ENCODE peak calls at places on chromosomes 3 and 15, in seven cellular contexts. One of them, this sample, is unnamed.

GRCh38 chr15:68795298-68795848 is 25.3 kb downstream of the ANP32A start:
- DNase-seq in SK-N-SH: no peak
- DNase-seq in GM12878: no peak
- DNase-seq in K562: no peak
- DNase-seq in HCT116: no peak
- DNase-seq in HepG2: no peak
- DNase-seq in H1: peak; percentile 72
- DNase-seq in this sample: peak; percentile 97

GRCh38 chr3:126342991-126343661 is 14.1 kb downstream of the KLF15 start:
- DNase-seq in SK-N-SH: peak; percentile 84
- DNase-seq in GM12878: no peak
- DNase-seq in K562: peak; percentile 48
- DNase-seq in HCT116: no peak
- DNase-seq in HepG2: peak; percentile 41
- DNase-seq in H1: no peak
- DNase-seq in this sample: no peak

GRCh38 chr3:126528800-126529541 is 5.0 kb downstream of the CHST13 start:
- DNase-seq in SK-N-SH: peak; percentile 78
- DNase-seq in GM12878: no peak
- DNase-seq in K562: no peak
- DNase-seq in HCT116: no peak
- DNase-seq in HepG2: peak; percentile 97
- DNase-seq in H1: no peak
- DNase-seq in this sample: no peak

GRCh38 chr15:72163719-72164118 is 33.9 kb downstream of the GRAMD2A start:
- DNase-seq in SK-N-SH: no peak
- DNase-seq in GM12878: no peak
- DNase-seq in K562: peak; percentile 6
- DNase-seq in HCT116: no peak
- DNase-seq in HepG2: no peak
- DNase-seq in H1: no peak
- DNase-seq in this sample: no peak

GRCh38 chr3:82618594-82618993 is 857.1 kb upstream of the GBE1 start:
- DNase-seq in SK-N-SH: no peak
- DNase-seq in GM12878: no peak
- DNase-seq in K562: no peak
- DNase-seq in HCT116: no peak
- DNase-seq in HepG2: no peak
- DNase-seq in H1: no peak
- DNase-seq in this sample: no peak

GRCh38 chr15:45199136-45199810 is 11.5 kb upstream of the SHF start:
- DNase-seq in SK-N-SH: no peak
- DNase-seq in GM12878: peak; percentile 34
- DNase-seq in K562: no peak
- DNase-seq in HCT116: no peak
- DNase-seq in HepG2: peak; percentile 15
- DNase-seq in H1: no peak
- DNase-seq in this sample: no peak

GRCh38 chr3:197787412-197787811 is 3.6 kb upstream of the LRCH3 start:
- DNase-seq in SK-N-SH: no peak
- DNase-seq in GM12878: no peak
- DNase-seq in K562: no peak
- DNase-seq in HCT116: no peak
- DNase-seq in HepG2: no peak
- DNase-seq in H1: no peak
- DNase-seq in this sample: peak; percentile 54

GRCh38 chr3:171840831-171841619 is 2.1 kb upstream of the TMEM212 start:
- DNase-seq in SK-N-SH: no peak
- DNase-seq in GM12878: no peak
- DNase-seq in K562: no peak
- DNase-seq in HCT116: no peak
- DNase-seq in HepG2: peak; percentile 97
- DNase-seq in H1: no peak
- DNase-seq in this sample: no peak

GRCh38 chr3:196662711-196663571 is 23.4 kb downstream of the NRROS start:
- DNase-seq in SK-N-SH: no peak
- DNase-seq in GM12878: no peak
- DNase-seq in K562: no peak
- DNase-seq in HCT116: no peak
- DNase-seq in HepG2: no peak
- DNase-seq in H1: no peak
- DNase-seq in this sample: no peak

GRCh38 chr3:65971281-65972252 is 67.2 kb downstream of the MAGI1 start:
- DNase-seq in SK-N-SH: no peak
- DNase-seq in GM12878: no peak
- DNase-seq in K562: no peak
- DNase-seq in HCT116: no peak
- DNase-seq in HepG2: no peak
- DNase-seq in H1: no peak
- DNase-seq in this sample: no peak

GRCh38 chr3:84074767-84075166 is 884.0 kb upstream of the CADM2 start:
- DNase-seq in SK-N-SH: no peak
- DNase-seq in GM12878: peak; percentile 8
- DNase-seq in K562: no peak
- DNase-seq in HCT116: no peak
- DNase-seq in HepG2: no peak
- DNase-seq in H1: no peak
- DNase-seq in this sample: no peak

GRCh38 chr3:55884491-55885285 is 397.6 kb upstream of the WNT5A start:
- DNase-seq in SK-N-SH: no peak
- DNase-seq in GM12878: no peak
- DNase-seq in K562: no peak
- DNase-seq in HCT116: no peak
- DNase-seq in HepG2: no peak
- DNase-seq in H1: no peak
- DNase-seq in this sample: no peak

GRCh38 chr15:50077242-50077641 is 41.8 kb downstream of the ATP8B4 start:
- DNase-seq in SK-N-SH: no peak
- DNase-seq in GM12878: no peak
- DNase-seq in K562: no peak
- DNase-seq in HCT116: no peak
- DNase-seq in HepG2: no peak
- DNase-seq in H1: no peak
- DNase-seq in this sample: no peak

GRCh38 chr3:138078901-138079344 is 36.5 kb downstream of the DZIP1L start:
- DNase-seq in SK-N-SH: no peak
- DNase-seq in GM12878: no peak
- DNase-seq in K562: no peak
- DNase-seq in HCT116: peak; percentile 27
- DNase-seq in HepG2: peak; percentile 32
- DNase-seq in H1: no peak
- DNase-seq in this sample: no peak

GRCh38 chr3:87313641-87314040 is 37.3 kb upstream of the POU1F1 start:
- DNase-seq in SK-N-SH: no peak
- DNase-seq in GM12878: no peak
- DNase-seq in K562: no peak
- DNase-seq in HCT116: no peak
- DNase-seq in HepG2: no peak
- DNase-seq in H1: no peak
- DNase-seq in this sample: no peak

GRCh38 chr3:28982906-28983305 is 298.0 kb upstream of the RBMS3 start:
- DNase-seq in SK-N-SH: no peak
- DNase-seq in GM12878: no peak
- DNase-seq in K562: no peak
- DNase-seq in HCT116: no peak
- DNase-seq in HepG2: no peak
- DNase-seq in H1: no peak
- DNase-seq in this sample: no peak

GRCh38 chr15:101107625-101108457 is 144.0 kb downstream of the CHSY1 start:
- DNase-seq in SK-N-SH: no peak
- DNase-seq in GM12878: no peak
- DNase-seq in K562: peak; percentile 51
- DNase-seq in HCT116: no peak
- DNase-seq in HepG2: no peak
- DNase-seq in H1: no peak
- DNase-seq in this sample: no peak

GRCh38 chr15:68209272-68209671 is 4.1 kb upstream of the CALML4 start:
- DNase-seq in SK-N-SH: no peak
- DNase-seq in GM12878: no peak
- DNase-seq in K562: no peak
- DNase-seq in HCT116: no peak
- DNase-seq in HepG2: no peak
- DNase-seq in H1: no peak
- DNase-seq in this sample: no peak

GRCh38 chr3:137471130-137471529 is 293.0 kb upstream of the SOX14 start:
- DNase-seq in SK-N-SH: no peak
- DNase-seq in GM12878: peak; percentile 68
- DNase-seq in K562: no peak
- DNase-seq in HCT116: no peak
- DNase-seq in HepG2: no peak
- DNase-seq in H1: no peak
- DNase-seq in this sample: no peak

GRCh38 chr15:94064676-94065313 is 166.6 kb upstream of the MCTP2 start:
- DNase-seq in SK-N-SH: no peak
- DNase-seq in GM12878: no peak
- DNase-seq in K562: no peak
- DNase-seq in HCT116: no peak
- DNase-seq in HepG2: no peak
- DNase-seq in H1: no peak
- DNase-seq in this sample: no peak

GRCh38 chr15:89462198-89462912 is 34.0 kb downstream of the RHCG start:
- DNase-seq in SK-N-SH: no peak
- DNase-seq in GM12878: no peak
- DNase-seq in K562: peak; percentile 37
- DNase-seq in HCT116: peak; percentile 13
- DNase-seq in HepG2: peak; percentile 79
- DNase-seq in H1: no peak
- DNase-seq in this sample: no peak

GRCh38 chr3:72698154-72698917 is 149.9 kb downstream of the SHQ1 start:
- DNase-seq in SK-N-SH: no peak
- DNase-seq in GM12878: no peak
- DNase-seq in K562: no peak
- DNase-seq in HCT116: no peak
- DNase-seq in HepG2: no peak
- DNase-seq in H1: peak; percentile 21
- DNase-seq in this sample: no peak

GRCh38 chr3:132641837-132642538 is 17.6 kb downstream of the ACAD11 start:
- DNase-seq in SK-N-SH: peak; percentile 70
- DNase-seq in GM12878: no peak
- DNase-seq in K562: peak; percentile 34
- DNase-seq in HCT116: peak; percentile 22
- DNase-seq in HepG2: peak; percentile 45
- DNase-seq in H1: no peak
- DNase-seq in this sample: peak; percentile 66

GRCh38 chr15:58525926-58526538 is 94.2 kb downstream of the LIPC start:
- DNase-seq in SK-N-SH: no peak
- DNase-seq in GM12878: no peak
- DNase-seq in K562: no peak
- DNase-seq in HCT116: no peak
- DNase-seq in HepG2: no peak
- DNase-seq in H1: no peak
- DNase-seq in this sample: no peak

GRCh38 chr15:28208583-28208982 is 109.5 kb upstream of the OCA2 start:
- DNase-seq in SK-N-SH: no peak
- DNase-seq in GM12878: no peak
- DNase-seq in K562: no peak
- DNase-seq in HCT116: no peak
- DNase-seq in HepG2: no peak
- DNase-seq in H1: no peak
- DNase-seq in this sample: no peak

DNA sequence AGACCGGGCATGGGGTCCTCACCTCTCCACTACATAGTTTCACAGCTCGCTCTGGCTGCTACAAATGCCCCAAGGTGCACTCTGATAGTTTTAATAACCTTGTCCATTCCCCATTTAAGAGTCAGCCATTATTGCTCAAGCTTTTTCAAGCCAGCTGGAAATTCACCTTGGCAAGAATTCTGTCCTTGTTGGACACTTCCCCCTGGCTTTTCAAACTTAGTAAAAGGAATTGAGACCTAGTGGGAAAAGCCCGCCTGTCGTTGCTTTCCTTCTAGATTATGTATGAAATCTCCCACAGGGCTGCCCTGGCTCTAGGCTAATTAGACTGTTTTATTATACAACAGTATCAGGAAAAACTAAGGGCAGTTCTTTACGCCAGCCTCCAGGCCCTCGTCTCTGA is 293.7 kb upstream of the GADL1 start:
- DNase-seq in SK-N-SH: no peak
- DNase-seq in GM12878: no peak
- DNase-seq in K562: no peak
- DNase-seq in HCT116: no peak
- DNase-seq in HepG2: no peak
- DNase-seq in H1: no peak
- DNase-seq in this sample: no peak
- TF ChIP-seq JUND in SK-N-SH: no peak
- TF ChIP-seq JUND in GM12878: no peak
- TF ChIP-seq JUND in K562: no peak
- TF ChIP-seq JUND in HCT116: no peak
- TF ChIP-seq JUND in HepG2: no peak
- TF ChIP-seq JUND in H1: no peak
- TF ChIP-seq JUND in this sample: no peak

DNA sequence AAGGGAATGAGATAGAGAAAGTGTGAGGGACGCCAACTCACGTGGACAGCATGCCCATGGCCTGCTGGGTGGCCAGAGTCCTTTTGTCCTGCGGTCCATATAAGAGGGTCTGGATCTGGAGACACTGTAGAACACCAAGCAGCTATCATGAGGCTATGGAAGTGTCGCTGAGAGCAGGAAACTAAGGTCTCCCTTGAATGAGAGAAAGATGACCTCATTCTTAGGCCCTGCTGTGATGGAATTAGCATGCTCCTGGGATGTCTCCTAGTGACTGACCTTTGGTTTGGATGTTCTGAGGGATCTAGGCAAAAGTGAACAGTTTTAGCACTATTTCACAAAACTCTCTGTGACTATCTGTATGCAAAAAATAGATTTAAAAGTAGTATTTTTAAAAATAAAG is 34.4 kb downstream of the SYNM start:
- DNase-seq in SK-N-SH: no peak
- DNase-seq in GM12878: no peak
- DNase-seq in K562: no peak
- DNase-seq in HCT116: no peak
- DNase-seq in HepG2: no peak
- DNase-seq in H1: no peak
- DNase-seq in this sample: no peak
- TF ChIP-seq JUND in SK-N-SH: no peak
- TF ChIP-seq JUND in GM12878: no peak
- TF ChIP-seq JUND in K562: no peak
- TF ChIP-seq JUND in HCT116: no peak
- TF ChIP-seq JUND in HepG2: no peak
- TF ChIP-seq JUND in H1: no peak
- TF ChIP-seq JUND in this sample: no peak

GRCh38 chr3:187454416-187454815 is 86.2 kb downstream of the RTP4 start:
- DNase-seq in SK-N-SH: no peak
- DNase-seq in GM12878: no peak
- DNase-seq in K562: no peak
- DNase-seq in HCT116: no peak
- DNase-seq in HepG2: no peak
- DNase-seq in H1: no peak
- DNase-seq in this sample: no peak
- TF ChIP-seq JUND in SK-N-SH: no peak
- TF ChIP-seq JUND in GM12878: no peak
- TF ChIP-seq JUND in K562: no peak
- TF ChIP-seq JUND in HCT116: no peak
- TF ChIP-seq JUND in HepG2: no peak
- TF ChIP-seq JUND in H1: no peak
- TF ChIP-seq JUND in this sample: no peak

DNA sequence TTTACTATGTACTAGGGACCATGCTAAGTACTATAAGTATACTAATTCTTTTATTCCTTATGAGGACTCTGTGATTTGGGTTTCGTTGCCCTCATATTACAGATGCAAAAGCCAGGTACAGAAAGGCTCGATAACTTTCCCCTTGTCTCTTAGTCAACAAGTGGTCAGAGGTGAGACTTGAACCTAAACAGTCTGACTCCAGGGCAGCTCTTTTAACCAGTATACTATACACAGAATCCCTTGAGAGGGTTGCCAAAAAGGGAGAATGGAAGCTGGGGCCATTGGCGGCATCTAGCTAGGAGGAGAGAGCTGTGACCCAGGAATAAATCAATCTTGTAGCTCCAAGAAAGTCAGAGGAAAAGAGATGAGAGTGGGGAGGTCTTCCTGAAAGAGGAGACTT is 92.4 kb downstream of the TOP2B start:
- DNase-seq in SK-N-SH: no peak
- DNase-seq in GM12878: no peak
- DNase-seq in K562: no peak
- DNase-seq in HCT116: no peak
- DNase-seq in HepG2: no peak
- DNase-seq in H1: no peak
- DNase-seq in this sample: no peak
- TF ChIP-seq JUND in SK-N-SH: no peak
- TF ChIP-seq JUND in GM12878: no peak
- TF ChIP-seq JUND in K562: no peak
- TF ChIP-seq JUND in HCT116: no peak
- TF ChIP-seq JUND in HepG2: no peak
- TF ChIP-seq JUND in H1: no peak
- TF ChIP-seq JUND in this sample: no peak